ENCODE peak calls at places on chromosomes 3 and 15, in eight cellular contexts. L is endothelial cell, J is endodermal cell, H is GM12865, P is heart right ventricle, F is kidney, B is A549, Q is tibial artery. G is an unnamed sample.

GRCh38 chr3:101340591-101340990 is 20.2 kb upstream of the IMPG2 start:
- DNase-seq in L (no peak), J (no peak), H (no peak), P (no peak), F (no peak), B (no peak), Q (no peak), G (no peak)

GRCh38 chr15:50968353-50968752 is 59.9 kb downstream of the AP4E1 start:
- DNase-seq in L (no peak), J (no peak), H (no peak), P (no peak), F (no peak), B (peak; percentile 27), Q (no peak), G (no peak)

GRCh38 chr3:13624671-13625125 is 75.8 kb downstream of the FBLN2 start:
- DNase-seq in L (no peak), J (no peak), H (no peak), P (no peak), F (peak; percentile 56), B (no peak), Q (no peak), G (no peak)

GRCh38 chr3:12865271-12865670 is 23.9 kb upstream of the RPL32 start:
- DNase-seq in L (no peak), J (no peak), H (no peak), P (no peak), F (no peak), B (no peak), Q (no peak), G (no peak)

GRCh38 chr3:46282041-46282440 is 39.8 kb downstream of the CCR3 start:
- DNase-seq in L (no peak), J (no peak), H (no peak), P (no peak), F (no peak), B (no peak), Q (no peak), G (no peak)

GRCh38 chr3:72338082-72338941 is 509.9 kb downstream of the SHQ1 start:
- DNase-seq in L (no peak), J (peak; percentile 39), H (no peak), P (no peak), F (no peak), B (peak; percentile 23), Q (peak; percentile 56), G (no peak)

GRCh38 chr15:25767356-25768151 is 95.6 kb downstream of the ATP10A start:
- DNase-seq in L (no peak), J (no peak), H (no peak), P (no peak), F (no peak), B (no peak), Q (no peak), G (no peak)

GRCh38 chr3:197580253-197580691 is 24.5 kb upstream of the BDH1 start:
- DNase-seq in L (no peak), J (peak; percentile 72), H (no peak), P (no peak), F (no peak), B (no peak), Q (no peak), G (no peak)

GRCh38 chr3:42117175-42118008 is 26.2 kb downstream of the TRAK1 start:
- DNase-seq in L (peak; percentile 44), J (peak; percentile 86), H (no peak), P (peak; percentile 40), F (no peak), B (peak; percentile 29), Q (peak; percentile 79), G (no peak)

GRCh38 chr3:58129041-58129440 is 81.7 kb downstream of the DNASE1L3 start:
- DNase-seq in L (no peak), J (no peak), H (no peak), P (no peak), F (no peak), B (no peak), Q (no peak), G (no peak)

GRCh38 chr15:68615301-68615700 is 36.5 kb downstream of the CORO2B start:
- DNase-seq in L (no peak), J (no peak), H (no peak), P (no peak), F (no peak), B (no peak), Q (no peak), G (no peak)

GRCh38 chr3:67526246-67526645 is 128.2 kb downstream of the SUCLG2 start:
- DNase-seq in L (no peak), J (no peak), H (no peak), P (no peak), F (no peak), B (no peak), Q (no peak), G (no peak)

GRCh38 chr3:146921693-146922092 is 316.5 kb upstream of the PLSCR5 start:
- DNase-seq in L (no peak), J (no peak), H (no peak), P (no peak), F (no peak), B (no peak), Q (no peak), G (no peak)

GRCh38 chr15:45458746-45459403 is 63.7 kb downstream of the SLC30A4 start:
- DNase-seq in L (peak; percentile 78), J (peak; percentile 89), H (peak; percentile 76), P (peak; percentile 74), F (no peak), B (peak; percentile 27), Q (peak; percentile 78), G (peak; percentile 65)

GRCh38 chr3:49534581-49535495 is 19.4 kb upstream of the BSN start:
- DNase-seq in L (peak; percentile 26), J (peak; percentile 72), H (no peak), P (no peak), F (peak; percentile 82), B (peak; percentile 24), Q (no peak), G (no peak)

GRCh38 chr15:99613481-99613880 is 47.7 kb downstream of the MEF2A start:
- DNase-seq in L (no peak), J (no peak), H (no peak), P (no peak), F (no peak), B (no peak), Q (no peak), G (no peak)

GRCh38 chr15:23642413-23643044 is 5.1 kb downstream of the MAGEL2 start:
- DNase-seq in L (peak; percentile 59), J (peak; percentile 84), H (peak; percentile 13), P (peak; percentile 30), F (peak; percentile 71), B (peak; percentile 57), Q (no peak), G (no peak)

GRCh38 chr15:31438601-31439265 is 112.1 kb downstream of the KLF13 start:
- DNase-seq in L (no peak), J (no peak), H (peak; percentile 30), P (no peak), F (no peak), B (no peak), Q (no peak), G (no peak)

GRCh38 chr15:31437686-31438085 is 111.1 kb downstream of the KLF13 start:
- DNase-seq in L (no peak), J (no peak), H (peak; percentile 86), P (no peak), F (no peak), B (no peak), Q (no peak), G (peak; percentile 74)

GRCh38 chr15:31440754-31441298 is 114.2 kb downstream of the KLF13 start:
- DNase-seq in L (peak; percentile 34), J (peak; percentile 66), H (peak; percentile 39), P (peak; percentile 65), F (peak; percentile 88), B (no peak), Q (peak; percentile 82), G (peak; percentile 46)

GRCh38 chr15:31442203-31443090 is 115.8 kb downstream of the KLF13 start:
- DNase-seq in L (no peak), J (peak; percentile 72), H (peak; percentile 57), P (no peak), F (no peak), B (peak; percentile 52), Q (no peak), G (no peak)

DNA sequence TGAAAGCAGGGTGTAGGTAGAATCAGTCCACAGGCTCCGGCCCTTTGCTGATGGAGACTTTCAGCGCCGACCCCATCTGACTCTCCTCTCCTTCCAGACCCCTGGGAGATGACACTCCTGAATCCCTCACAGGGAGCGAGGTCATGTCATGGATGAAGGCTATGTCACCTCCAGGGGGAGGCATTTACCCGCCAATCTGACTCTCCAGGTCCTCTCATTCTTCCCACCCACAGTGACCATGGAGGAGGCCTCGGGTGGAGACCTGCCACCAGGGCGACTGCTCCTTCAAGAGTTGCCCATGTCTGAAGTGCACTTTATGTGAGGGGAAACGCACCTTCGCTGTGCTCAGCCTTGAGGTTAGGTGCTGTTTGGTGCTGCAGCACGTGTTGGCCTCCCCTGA is 112.7 kb downstream of the KLF13 start:
- DNase-seq in L (peak; percentile 62), J (peak; percentile 83), H (peak; percentile 73), P (no peak), F (no peak), B (peak; percentile 75), Q (no peak), G (peak; percentile 47)
- TF ChIP-seq CTCF in L (peak; percentile 38), J (peak; percentile 80), H (peak; percentile 43), P (peak; percentile 22), F (peak; percentile 21), B (peak; percentile 58), Q (no peak), G (peak; percentile 47)

DNA sequence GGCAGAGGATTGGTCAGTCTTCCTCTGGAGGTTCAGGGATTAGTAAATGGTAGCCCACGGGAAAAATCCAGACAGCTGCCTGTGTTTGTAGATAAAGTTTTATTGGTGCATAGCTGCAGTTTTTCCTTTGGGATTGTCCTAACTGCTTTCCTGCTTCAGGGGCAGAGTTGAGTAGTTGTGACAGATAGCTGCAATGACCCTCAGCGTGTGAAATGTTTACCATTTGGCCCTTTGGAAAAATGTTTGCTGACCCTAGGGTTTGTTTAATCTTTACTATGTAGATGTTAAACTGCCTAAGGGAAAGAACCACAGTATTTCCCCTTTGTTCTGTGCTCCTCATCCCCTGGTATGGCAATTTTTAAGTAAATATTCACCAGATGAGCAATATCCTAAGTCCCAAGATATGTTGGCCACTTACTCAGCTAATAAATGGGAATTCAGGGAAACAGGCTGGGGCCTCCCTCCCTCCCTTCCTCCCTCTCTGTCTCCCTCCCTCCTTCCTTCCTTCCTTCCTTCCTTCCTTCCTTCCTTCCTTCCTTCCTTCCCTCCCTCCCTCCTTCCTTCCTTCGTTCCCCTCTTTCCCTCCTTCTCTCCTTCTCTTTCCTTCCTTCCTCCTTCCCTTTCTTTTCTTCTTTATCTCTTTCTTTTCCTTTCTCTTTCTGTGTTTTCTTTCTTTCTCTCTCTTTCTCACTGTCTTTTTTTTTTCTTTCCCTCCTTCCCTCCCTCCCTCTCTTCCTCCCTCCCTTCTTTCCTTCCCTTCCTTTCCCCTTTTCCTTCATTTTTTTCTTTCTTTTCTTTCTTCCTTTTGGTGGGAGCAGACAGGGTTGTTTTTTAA is 234.6 kb upstream of the BHLHE40 start:
- DNase-seq in L (no peak), J (no peak), H (no peak), P (no peak), F (no peak), B (peak; percentile 97), Q (no peak), G (no peak)
- TF ChIP-seq CTCF in L (no peak), J (no peak), H (no peak), P (no peak), F (no peak), B (no peak), Q (no peak), G (no peak)

GRCh38 chr3:165716592-165716991 is 120.6 kb downstream of the BCHE start:
- DNase-seq in L (no peak), J (no peak), H (no peak), P (no peak), F (no peak), B (no peak), Q (no peak), G (no peak)
- TF ChIP-seq CTCF in L (no peak), J (no peak), H (no peak), P (no peak), F (no peak), B (no peak), Q (no peak), G (no peak)

GRCh38 chr3:83928391-83928790 is 1030.4 kb upstream of the CADM2 start:
- DNase-seq in L (peak; percentile 8), J (peak; percentile 72), H (peak; percentile 50), P (no peak), F (no peak), B (peak; percentile 60), Q (no peak), G (no peak)
- TF ChIP-seq CTCF in L (peak; percentile 44), J (peak; percentile 79), H (peak; percentile 40), P (no peak), F (no peak), B (peak; percentile 23), Q (no peak), G (peak; percentile 13)